ENCODE peak calls at places on chromosomes 12 and 14, in four cellular contexts. One of them, this sample, is unnamed.

GRCh38 chr12:34109390-34109789 is 87.1 kb downstream of the ALG10 start:
- ATAC-seq in left lung: no peak
- ATAC-seq in heart right ventricle: no peak
- ATAC-seq in pancreas: no peak
- ATAC-seq in this sample: no peak

GRCh38 chr14:64979336-64980074 is 7.2 kb upstream of the FNTB start:
- ATAC-seq in left lung: peak; percentile 63
- ATAC-seq in heart right ventricle: no peak
- ATAC-seq in pancreas: no peak
- ATAC-seq in this sample: no peak

GRCh38 chr12:108649668-108650067 is 16.0 kb upstream of the SELPLG start:
- ATAC-seq in left lung: no peak
- ATAC-seq in heart right ventricle: no peak
- ATAC-seq in pancreas: peak; percentile 28
- ATAC-seq in this sample: no peak

GRCh38 chr12:97556201-97556824 is 93.7 kb downstream of the RMST start:
- ATAC-seq in left lung: peak; percentile 81
- ATAC-seq in heart right ventricle: peak; percentile 78
- ATAC-seq in pancreas: peak; percentile 56
- ATAC-seq in this sample: no peak

GRCh38 chr14:22158560-22158959 is 430.5 kb downstream of the DAD1 start:
- ATAC-seq in left lung: no peak
- ATAC-seq in heart right ventricle: no peak
- ATAC-seq in pancreas: no peak
- ATAC-seq in this sample: no peak

GRCh38 chr12:112798019-112798760 is 6.6 kb downstream of the RPH3A start:
- ATAC-seq in left lung: no peak
- ATAC-seq in heart right ventricle: no peak
- ATAC-seq in pancreas: no peak
- ATAC-seq in this sample: no peak

GRCh38 chr12:42156232-42156631 is 11.6 kb upstream of the GXYLT1 start:
- ATAC-seq in left lung: no peak
- ATAC-seq in heart right ventricle: no peak
- ATAC-seq in pancreas: no peak
- ATAC-seq in this sample: no peak

GRCh38 chr14:104215706-104216334 is 77.4 kb downstream of the KIF26A start:
- ATAC-seq in left lung: no peak
- ATAC-seq in heart right ventricle: no peak
- ATAC-seq in pancreas: no peak
- ATAC-seq in this sample: no peak

GRCh38 chr12:1916396-1917171 is 1.9 kb downstream of the CACNA2D4 start:
- ATAC-seq in left lung: peak; percentile 48
- ATAC-seq in heart right ventricle: peak; percentile 49
- ATAC-seq in pancreas: no peak
- ATAC-seq in this sample: no peak

GRCh38 chr12:93624595-93625294 is 52.3 kb downstream of the SOCS2 start:
- ATAC-seq in left lung: peak; percentile 66
- ATAC-seq in heart right ventricle: no peak
- ATAC-seq in pancreas: peak; percentile 58
- ATAC-seq in this sample: peak; percentile 87

GRCh38 chr12:56034586-56035332 is 7.0 kb upstream of the RPS26 start:
- ATAC-seq in left lung: no peak
- ATAC-seq in heart right ventricle: no peak
- ATAC-seq in pancreas: no peak
- ATAC-seq in this sample: peak; percentile 34

GRCh38 chr12:45762185-45763110 is 32.9 kb downstream of the ARID2 start:
- ATAC-seq in left lung: peak; percentile 77
- ATAC-seq in heart right ventricle: no peak
- ATAC-seq in pancreas: peak; percentile 87
- ATAC-seq in this sample: no peak

GRCh38 chr12:132909030-132909368 is 21.6 kb upstream of the CHFR start:
- ATAC-seq in left lung: peak; percentile 2
- ATAC-seq in heart right ventricle: peak; percentile 0
- ATAC-seq in pancreas: peak; percentile 0
- ATAC-seq in this sample: no peak

GRCh38 chr14:50808053-50808452 is 22.9 kb downstream of the NIN start:
- ATAC-seq in left lung: no peak
- ATAC-seq in heart right ventricle: no peak
- ATAC-seq in pancreas: no peak
- ATAC-seq in this sample: no peak

GRCh38 chr12:91817512-91817911 is 328.1 kb downstream of the BTG1 start:
- ATAC-seq in left lung: peak; percentile 52
- ATAC-seq in heart right ventricle: no peak
- ATAC-seq in pancreas: peak; percentile 25
- ATAC-seq in this sample: no peak

GRCh38 chr12:4506870-4507269 is 31.8 kb upstream of the RAD51AP1 start:
- ATAC-seq in left lung: no peak
- ATAC-seq in heart right ventricle: no peak
- ATAC-seq in pancreas: no peak
- ATAC-seq in this sample: no peak

GRCh38 chr12:110282343-110282860 is 1.4 kb downstream of the ATP2A2 start:
- ATAC-seq in left lung: peak; percentile 4
- ATAC-seq in heart right ventricle: no peak
- ATAC-seq in pancreas: peak; percentile 11
- ATAC-seq in this sample: no peak

GRCh38 chr14:88775532-88775931 is 17.2 kb downstream of the EML5 start:
- ATAC-seq in left lung: no peak
- ATAC-seq in heart right ventricle: no peak
- ATAC-seq in pancreas: no peak
- ATAC-seq in this sample: no peak

GRCh38 chr14:76884853-76885276 is 58.7 kb downstream of the LRRC74A start:
- ATAC-seq in left lung: peak; percentile 69
- ATAC-seq in heart right ventricle: peak; percentile 77
- ATAC-seq in pancreas: no peak
- ATAC-seq in this sample: peak; percentile 18

GRCh38 chr14:61328629-61329262 is 7.4 kb downstream of the PRKCH start:
- ATAC-seq in left lung: no peak
- ATAC-seq in heart right ventricle: no peak
- ATAC-seq in pancreas: no peak
- ATAC-seq in this sample: no peak

GRCh38 chr12:2879853-2880252 is 2.8 kb downstream of the RHNO1 start:
- ATAC-seq in left lung: no peak
- ATAC-seq in heart right ventricle: no peak
- ATAC-seq in pancreas: no peak
- ATAC-seq in this sample: no peak

GRCh38 chr12:29414368-29414767 is 33.4 kb upstream of the ERGIC2 start:
- ATAC-seq in left lung: no peak
- ATAC-seq in heart right ventricle: no peak
- ATAC-seq in pancreas: no peak
- ATAC-seq in this sample: no peak